ENCODE peak calls at places on chromosomes 3 and 15, in seven cellular contexts. U, R, W, I, B, P and V are unnamed samples.

GRCh38 chr15:68492855-68493254 is 60.9 kb upstream of the ITGA11 start:
- DNase-seq in R (no peak), I (no peak), U (no peak), W (no peak), P (no peak), B (no peak), V (peak; percentile 55)

GRCh38 chr3:66633564-66633963 is 132.7 kb upstream of the LRIG1 start:
- DNase-seq in R (no peak), B (no peak), U (no peak), P (no peak), W (no peak), I (no peak), V (no peak)

GRCh38 chr3:108548304-108548703 is 37.9 kb upstream of the MYH15 start:
- DNase-seq in R (no peak), U (no peak), W (no peak), B (no peak), I (no peak), P (no peak), V (no peak)

GRCh38 chr15:52778457-52778856 is 11.7 kb downstream of the ONECUT1 start:
- DNase-seq in P (no peak), U (no peak), B (peak; percentile 64), R (no peak), W (no peak), I (no peak), V (no peak)

GRCh38 chr3:95815828-95816227 is 998.6 kb upstream of the EPHA6 start:
- DNase-seq in I (no peak), R (no peak), B (peak; percentile 12), P (no peak), U (no peak), W (no peak), V (no peak)

GRCh38 chr3:9688961-9689360 is 14.7 kb upstream of the CPNE9 start:
- DNase-seq in I (no peak), B (no peak), P (no peak), U (no peak), W (no peak), R (no peak), V (no peak)

GRCh38 chr15:51526955-51527354 is 95.6 kb downstream of the DMXL2 start:
- DNase-seq in R (no peak), W (no peak), U (no peak), I (no peak), B (no peak), P (no peak), V (no peak)

GRCh38 chr15:68650901-68651709 is 72.3 kb downstream of the CORO2B start:
- DNase-seq in R (peak; percentile 91), W (peak; percentile 90), P (no peak), U (no peak), B (peak; percentile 92), I (peak; percentile 78), V (no peak)

GRCh38 chr15:58260911-58261267 is 122.7 kb downstream of the AQP9 start:
- DNase-seq in W (no peak), R (no peak), U (no peak), B (no peak), P (peak; percentile 66), I (no peak), V (peak; percentile 67)

GRCh38 chr3:186787642-186788481 is 4.5 kb downstream of the EIF4A2 start:
- DNase-seq in R (peak; percentile 70), W (no peak), U (no peak), B (no peak), I (no peak), P (no peak), V (no peak)

GRCh38 chr3:33826206-33826605 is 27.8 kb downstream of the PDCD6IP start:
- DNase-seq in R (no peak), B (no peak), I (no peak), U (no peak), W (no peak), P (no peak), V (no peak)

GRCh38 chr3:104102386-104102785 is 1264.3 kb upstream of the ALCAM start:
- DNase-seq in U (no peak), W (peak; percentile 64), P (no peak), B (peak; percentile 79), I (peak; percentile 35), R (peak; percentile 76), V (no peak)

GRCh38 chr3:110343376-110343775 is 728.2 kb upstream of the NECTIN3 start:
- DNase-seq in R (no peak), P (no peak), W (peak; percentile 3), I (no peak), U (no peak), B (no peak), V (no peak)

GRCh38 chr15:88744548-88745020 is 58.7 kb upstream of the ACAN start:
- DNase-seq in P (no peak), W (peak; percentile 55), U (no peak), I (no peak), R (no peak), B (peak; percentile 61), V (no peak)

GRCh38 chr3:28924744-28925360 is 356.0 kb upstream of the RBMS3 start:
- DNase-seq in W (no peak), U (no peak), R (no peak), P (no peak), I (no peak), B (peak; percentile 23), V (no peak)

DNA sequence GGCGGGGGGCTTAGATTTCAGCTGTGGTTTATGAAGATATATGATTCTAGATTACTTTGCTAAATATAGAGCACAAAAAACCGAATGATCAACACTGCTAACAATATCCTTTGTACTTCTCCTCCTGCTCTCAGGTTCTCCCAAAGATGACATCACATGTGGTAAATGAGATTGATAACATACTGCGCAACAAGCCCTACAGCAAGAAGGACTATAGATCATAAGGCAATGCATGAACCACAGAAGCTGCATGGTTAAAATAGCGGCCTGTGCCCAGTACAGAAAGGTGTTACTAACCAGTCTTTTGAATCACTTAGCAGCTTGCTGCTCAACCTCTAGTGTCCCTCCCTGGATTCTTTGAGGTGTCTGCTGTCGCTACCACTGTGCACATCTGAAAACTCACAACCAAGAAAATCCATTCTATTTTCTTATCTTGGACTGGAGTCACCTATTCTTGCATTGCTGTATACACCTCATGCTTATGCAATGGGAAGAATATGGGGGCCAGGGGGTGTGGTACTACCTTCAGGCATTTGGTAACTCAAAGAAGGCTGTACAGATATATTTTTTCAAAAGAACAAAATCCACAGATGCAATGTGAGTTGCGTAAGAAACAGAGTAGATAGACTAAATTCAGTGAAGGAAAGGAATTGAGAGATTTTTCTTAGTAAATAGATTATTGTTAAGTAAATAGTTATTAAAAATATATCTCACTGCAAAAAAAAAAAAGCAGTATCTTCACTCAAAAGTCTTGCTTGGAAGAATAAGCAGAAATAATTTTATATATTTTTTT is 18.2 kb downstream of the SSR3 start:
- DNase-seq in I (no peak), B (no peak), P (no peak), U (no peak), W (no peak), R (no peak), V (no peak)
- H3K4me3 ChIP-seq in I (no peak overlapping the region), B (no peak overlapping the region), P (no peak overlapping the region), U (no peak overlapping the region), W (no peak overlapping the region), R (no peak overlapping the region), V (no peak overlapping the region)

DNA sequence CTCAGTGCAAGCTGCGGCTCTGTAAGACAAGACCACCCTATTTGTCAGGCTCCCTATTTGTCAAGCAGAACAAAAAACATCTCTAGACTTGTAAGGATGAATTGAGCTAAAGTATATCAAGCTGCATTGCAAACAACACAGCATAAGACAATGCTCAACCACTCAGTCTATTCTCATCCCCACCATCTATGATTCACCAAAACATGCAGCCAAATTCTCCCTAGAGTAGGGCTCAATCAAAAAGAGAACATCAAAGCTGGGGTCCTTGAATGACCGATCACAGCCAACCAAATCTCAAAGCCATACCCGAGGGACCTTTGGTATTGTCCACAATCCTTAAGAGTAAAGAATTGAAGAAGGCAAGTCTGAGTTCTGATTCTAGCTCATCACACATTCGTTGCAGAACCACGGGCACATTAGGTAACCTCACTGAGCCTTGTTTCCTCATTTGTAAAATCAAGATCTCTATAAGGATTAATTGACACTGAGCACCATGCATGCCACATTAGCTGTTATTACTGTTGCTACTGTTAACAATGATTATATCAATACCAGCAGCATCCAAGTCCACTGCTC is 31.2 kb downstream of the RFTN1 start:
- DNase-seq in I (no peak), B (no peak), W (no peak), P (no peak), R (no peak), U (no peak), V (no peak)
- H3K4me1 ChIP-seq in I (no peaks in the 10 kb centered on the region), B (peaks cover 11% of the 10 kb centered on the region), W (peaks cover 21% of the 10 kb centered on the region), P (peaks cover 36% of the 10 kb centered on the region), R (peaks cover 100% of the 10 kb centered on the region), U (peaks cover 58% of the 10 kb centered on the region), V (peaks cover 74% of the 10 kb centered on the region)

GRCh38 chr15:64430000-64430735 is 30.2 kb upstream of the ZNF609 start:
- DNase-seq in U (peak; percentile 81), B (peak; percentile 94), W (peak; percentile 68), P (no peak), I (peak; percentile 67), R (no peak), V (no peak)
- H3K4me3 ChIP-seq in U (peak overlapping the region; percentile 77), B (no peak overlapping the region), W (no peak overlapping the region), P (no peak overlapping the region), I (no peak overlapping the region), R (no peak overlapping the region), V (no peak overlapping the region)

GRCh38 chr3:140953028-140953960 is 11.7 kb downstream of the SLC25A36 start:
- DNase-seq in I (no peak), W (no peak), U (no peak), R (no peak), B (peak; percentile 30), P (no peak), V (no peak)
- H3K4me1 ChIP-seq in I (peaks cover 21% of the 10 kb centered on the region), W (peaks cover 35% of the 10 kb centered on the region), U (no peaks in the 10 kb centered on the region), R (peaks cover 12% of the 10 kb centered on the region), B (no peaks in the 10 kb centered on the region), P (peaks cover 68% of the 10 kb centered on the region), V (peaks cover 100% of the 10 kb centered on the region)

GRCh38 chr3:182268711-182269110 is 524.6 kb upstream of the ATP11B start:
- DNase-seq in U (no peak), P (no peak), W (no peak), R (no peak), B (no peak), I (no peak), V (no peak)
- H3K4me3 ChIP-seq in U (no peak overlapping the region), P (no peak overlapping the region), W (no peak overlapping the region), R (no peak overlapping the region), B (no peak overlapping the region), I (no peak overlapping the region), V (no peak overlapping the region)